ENCODE peak calls at places on chromosome 5, in seven cellular contexts. One of them, this sample, is unnamed.

GRCh38 chr5:13662646-13663045 is 281.8 kb downstream of the DNAH5 start:
- DNase-seq in HEK293T: no peak
- DNase-seq in NT2/D1: no peak
- DNase-seq in fibroblast of mammary gland: peak
- DNase-seq in Calu3: no peak
- DNase-seq in stimulated activated CD8-positive, alpha-beta memory T cell treated with anti-CD3 and anti-CD28 coated beads, Interleukin-4, amount 100 ng/mL, for 24 hours: no peak
- DNase-seq in GM06990: no peak
- DNase-seq in this sample: no peak

GRCh38 chr5:51495672-51496071 is 112.4 kb downstream of the ISL1 start:
- DNase-seq in Calu3: no peak
- DNase-seq in fibroblast of mammary gland: no peak
- DNase-seq in HEK293T: no peak
- DNase-seq in stimulated activated CD8-positive, alpha-beta memory T cell treated with anti-CD3 and anti-CD28 coated beads, Interleukin-4, amount 100 ng/mL, for 24 hours: no peak
- DNase-seq in NT2/D1: no peak
- DNase-seq in GM06990: no peak
- DNase-seq in this sample: no peak

GRCh38 chr5:58266402-58266801 is 193.5 kb downstream of the PLK2 start:
- DNase-seq in GM06990: no peak
- DNase-seq in Calu3: no peak
- DNase-seq in HEK293T: no peak
- DNase-seq in fibroblast of mammary gland: no peak
- DNase-seq in stimulated activated CD8-positive, alpha-beta memory T cell treated with anti-CD3 and anti-CD28 coated beads, Interleukin-4, amount 100 ng/mL, for 24 hours: no peak
- DNase-seq in NT2/D1: no peak
- DNase-seq in this sample: no peak

GRCh38 chr5:141655020-141655419 is 3.8 kb upstream of the FCHSD1 start:
- DNase-seq in HEK293T: no peak
- DNase-seq in fibroblast of mammary gland: no peak
- DNase-seq in GM06990: no peak
- DNase-seq in NT2/D1: no peak
- DNase-seq in stimulated activated CD8-positive, alpha-beta memory T cell treated with anti-CD3 and anti-CD28 coated beads, Interleukin-4, amount 100 ng/mL, for 24 hours: no peak
- DNase-seq in Calu3: no peak
- DNase-seq in this sample: no peak

GRCh38 chr5:24714757-24715156 is 70.0 kb upstream of the CDH10 start:
- DNase-seq in Calu3: no peak
- DNase-seq in HEK293T: no peak
- DNase-seq in fibroblast of mammary gland: no peak
- DNase-seq in NT2/D1: no peak
- DNase-seq in stimulated activated CD8-positive, alpha-beta memory T cell treated with anti-CD3 and anti-CD28 coated beads, Interleukin-4, amount 100 ng/mL, for 24 hours: no peak
- DNase-seq in GM06990: no peak
- DNase-seq in this sample: no peak

GRCh38 chr5:174575043-174575442 is 149.3 kb upstream of the MSX2 start:
- DNase-seq in Calu3: no peak
- DNase-seq in fibroblast of mammary gland: no peak
- DNase-seq in stimulated activated CD8-positive, alpha-beta memory T cell treated with anti-CD3 and anti-CD28 coated beads, Interleukin-4, amount 100 ng/mL, for 24 hours: no peak
- DNase-seq in NT2/D1: no peak
- DNase-seq in GM06990: no peak
- DNase-seq in HEK293T: no peak
- DNase-seq in this sample: no peak

GRCh38 chr5:67058998-67059746 is 137.4 kb downstream of the CD180 start:
- DNase-seq in Calu3: no peak
- DNase-seq in HEK293T: no peak
- DNase-seq in NT2/D1: no peak
- DNase-seq in GM06990: no peak
- DNase-seq in fibroblast of mammary gland: no peak
- DNase-seq in stimulated activated CD8-positive, alpha-beta memory T cell treated with anti-CD3 and anti-CD28 coated beads, Interleukin-4, amount 100 ng/mL, for 24 hours: no peak
- DNase-seq in this sample: no peak

GRCh38 chr5:133565993-133566392 is 46.3 kb downstream of the FSTL4 start:
- DNase-seq in NT2/D1: no peak
- DNase-seq in HEK293T: peak
- DNase-seq in fibroblast of mammary gland: peak
- DNase-seq in GM06990: no peak
- DNase-seq in Calu3: peak
- DNase-seq in stimulated activated CD8-positive, alpha-beta memory T cell treated with anti-CD3 and anti-CD28 coated beads, Interleukin-4, amount 100 ng/mL, for 24 hours: no peak
- DNase-seq in this sample: no peak

GRCh38 chr5:115262405-115263247 is at the start of gene PGGT1B:
- DNase-seq in GM06990: peak
- DNase-seq in stimulated activated CD8-positive, alpha-beta memory T cell treated with anti-CD3 and anti-CD28 coated beads, Interleukin-4, amount 100 ng/mL, for 24 hours: peak
- DNase-seq in Calu3: peak
- DNase-seq in fibroblast of mammary gland: peak
- DNase-seq in NT2/D1: peak
- DNase-seq in HEK293T: peak
- DNase-seq in this sample: peak

GRCh38 chr5:128213340-128213739 is 129.8 kb downstream of the SLC12A2 start:
- DNase-seq in NT2/D1: peak
- DNase-seq in GM06990: no peak
- DNase-seq in Calu3: peak
- DNase-seq in fibroblast of mammary gland: peak
- DNase-seq in stimulated activated CD8-positive, alpha-beta memory T cell treated with anti-CD3 and anti-CD28 coated beads, Interleukin-4, amount 100 ng/mL, for 24 hours: no peak
- DNase-seq in HEK293T: peak
- DNase-seq in this sample: no peak

GRCh38 chr5:142977363-142978051 is 207.3 kb downstream of the ARHGAP26 start:
- DNase-seq in fibroblast of mammary gland: peak
- DNase-seq in GM06990: no peak
- DNase-seq in stimulated activated CD8-positive, alpha-beta memory T cell treated with anti-CD3 and anti-CD28 coated beads, Interleukin-4, amount 100 ng/mL, for 24 hours: peak
- DNase-seq in HEK293T: no peak
- DNase-seq in NT2/D1: no peak
- DNase-seq in Calu3: no peak
- DNase-seq in this sample: no peak

GRCh38 chr5:152631217-152631616 is 226.1 kb upstream of the NMUR2 start:
- DNase-seq in NT2/D1: no peak
- DNase-seq in GM06990: no peak
- DNase-seq in HEK293T: no peak
- DNase-seq in Calu3: no peak
- DNase-seq in stimulated activated CD8-positive, alpha-beta memory T cell treated with anti-CD3 and anti-CD28 coated beads, Interleukin-4, amount 100 ng/mL, for 24 hours: no peak
- DNase-seq in fibroblast of mammary gland: no peak
- DNase-seq in this sample: no peak

GRCh38 chr5:179326176-179326997 is 18.9 kb downstream of the ADAMTS2 start:
- DNase-seq in fibroblast of mammary gland: peak
- DNase-seq in GM06990: no peak
- DNase-seq in NT2/D1: peak
- DNase-seq in HEK293T: no peak
- DNase-seq in Calu3: no peak
- DNase-seq in stimulated activated CD8-positive, alpha-beta memory T cell treated with anti-CD3 and anti-CD28 coated beads, Interleukin-4, amount 100 ng/mL, for 24 hours: no peak
- DNase-seq in this sample: no peak

GRCh38 chr5:103346162-103346748 is 87.7 kb downstream of the MACIR start:
- DNase-seq in NT2/D1: no peak
- DNase-seq in stimulated activated CD8-positive, alpha-beta memory T cell treated with anti-CD3 and anti-CD28 coated beads, Interleukin-4, amount 100 ng/mL, for 24 hours: no peak
- DNase-seq in fibroblast of mammary gland: no peak
- DNase-seq in GM06990: no peak
- DNase-seq in Calu3: no peak
- DNase-seq in HEK293T: no peak
- DNase-seq in this sample: no peak

GRCh38 chr5:1522601-1523479 is 920 bp downstream of the LPCAT1 start:
- DNase-seq in GM06990: no peak
- DNase-seq in NT2/D1: no peak
- DNase-seq in fibroblast of mammary gland: no peak
- DNase-seq in stimulated activated CD8-positive, alpha-beta memory T cell treated with anti-CD3 and anti-CD28 coated beads, Interleukin-4, amount 100 ng/mL, for 24 hours: no peak
- DNase-seq in Calu3: no peak
- DNase-seq in HEK293T: peak
- DNase-seq in this sample: no peak

GRCh38 chr5:43729846-43730478 is 127.0 kb downstream of the NNT start:
- DNase-seq in GM06990: no peak
- DNase-seq in NT2/D1: no peak
- DNase-seq in fibroblast of mammary gland: peak
- DNase-seq in stimulated activated CD8-positive, alpha-beta memory T cell treated with anti-CD3 and anti-CD28 coated beads, Interleukin-4, amount 100 ng/mL, for 24 hours: no peak
- DNase-seq in Calu3: no peak
- DNase-seq in HEK293T: no peak
- DNase-seq in this sample: no peak

GRCh38 chr5:113278976-113279375 is 155.8 kb downstream of the TSSK1B start:
- DNase-seq in GM06990: no peak
- DNase-seq in Calu3: no peak
- DNase-seq in stimulated activated CD8-positive, alpha-beta memory T cell treated with anti-CD3 and anti-CD28 coated beads, Interleukin-4, amount 100 ng/mL, for 24 hours: no peak
- DNase-seq in HEK293T: no peak
- DNase-seq in fibroblast of mammary gland: no peak
- DNase-seq in NT2/D1: no peak
- DNase-seq in this sample: no peak

GRCh38 chr5:154737667-154738320 is 17.4 kb upstream of the LARP1 start:
- DNase-seq in GM06990: no peak
- DNase-seq in NT2/D1: no peak
- DNase-seq in Calu3: no peak
- DNase-seq in fibroblast of mammary gland: no peak
- DNase-seq in HEK293T: no peak
- DNase-seq in stimulated activated CD8-positive, alpha-beta memory T cell treated with anti-CD3 and anti-CD28 coated beads, Interleukin-4, amount 100 ng/mL, for 24 hours: no peak
- DNase-seq in this sample: no peak

GRCh38 chr5:143826909-143827514 is 15.1 kb downstream of the HMHB1 start:
- DNase-seq in Calu3: peak
- DNase-seq in HEK293T: no peak
- DNase-seq in fibroblast of mammary gland: no peak
- DNase-seq in stimulated activated CD8-positive, alpha-beta memory T cell treated with anti-CD3 and anti-CD28 coated beads, Interleukin-4, amount 100 ng/mL, for 24 hours: no peak
- DNase-seq in NT2/D1: no peak
- DNase-seq in GM06990: peak
- DNase-seq in this sample: no peak

GRCh38 chr5:16690243-16690839 is 73.5 kb upstream of the RETREG1 start:
- DNase-seq in Calu3: peak
- DNase-seq in stimulated activated CD8-positive, alpha-beta memory T cell treated with anti-CD3 and anti-CD28 coated beads, Interleukin-4, amount 100 ng/mL, for 24 hours: no peak
- DNase-seq in HEK293T: peak
- DNase-seq in GM06990: no peak
- DNase-seq in NT2/D1: peak
- DNase-seq in fibroblast of mammary gland: peak
- DNase-seq in this sample: no peak

This sample was measured in stimulated activated effector memory CD8-positive, alpha-beta T cell treated with anti-CD3 and anti-CD28 coated beads, Interleukin-12 subunit alpha, Interleukin-12 subunit beta, amount 100 ng/mL, for 72 hours.